ENCODE peak calls at places on chromosomes 12 and 14, in five cellular contexts. T is SK-N-SH, A is K562, B is GM12878, J is HepG2. Z is an unnamed sample.

GRCh38 chr12:57110189-57111045 is 745 bp downstream of the STAT6 start:
- DNase-seq in T (peak; percentile 15), A (peak; percentile 66), B (no peak), J (peak; percentile 77), Z (peak; percentile 61)

GRCh38 chr14:56173360-56173922 is 55.2 kb downstream of the PELI2 start:
- DNase-seq in T (no peak), A (no peak), B (no peak), J (no peak), Z (no peak)

GRCh38 chr12:40300490-40300889 is 75.7 kb downstream of the LRRK2 start:
- DNase-seq in T (no peak), A (no peak), B (no peak), J (no peak), Z (no peak)

GRCh38 chr12:97748298-97748697 is 285.7 kb downstream of the RMST start:
- DNase-seq in T (no peak), A (no peak), B (no peak), J (no peak), Z (no peak)

GRCh38 chr12:52264435-52264825 is 10.0 kb upstream of the KRT86 start:
- DNase-seq in T (no peak), A (no peak), B (no peak), J (no peak), Z (no peak)

GRCh38 chr12:52951640-52952039 is 2.7 kb downstream of the KRT18 start:
- DNase-seq in T (no peak), A (no peak), B (no peak), J (no peak), Z (no peak)

GRCh38 chr14:54347044-54347443 is 49.8 kb upstream of the CDKN3 start:
- DNase-seq in T (no peak), A (no peak), B (no peak), J (no peak), Z (no peak)

GRCh38 chr12:126342866-126343265 is 1277.6 kb downstream of the AACS start:
- DNase-seq in T (no peak), A (no peak), B (no peak), J (no peak), Z (no peak)

GRCh38 chr14:24514209-24514608 is 6.1 kb upstream of the CMA1 start:
- DNase-seq in T (no peak), A (no peak), B (no peak), J (no peak), Z (no peak)

GRCh38 chr12:42560977-42561376 is 28.6 kb downstream of the PRICKLE1 start:
- DNase-seq in T (no peak), A (no peak), B (no peak), J (no peak), Z (no peak)

GRCh38 chr12:21678959-21679358 is 21.3 kb upstream of the LDHB start:
- DNase-seq in T (no peak), A (no peak), B (no peak), J (no peak), Z (no peak)

GRCh38 chr12:118052324-118053070 is 8.5 kb downstream of the WSB2 start:
- DNase-seq in T (no peak), A (no peak), B (no peak), J (peak; percentile 99), Z (no peak)

GRCh38 chr14:60064491-60065072 is 27.1 kb upstream of the PCNX4 start:
- DNase-seq in T (peak; percentile 20), A (peak; percentile 9), B (peak; percentile 15), J (peak; percentile 9), Z (peak; percentile 10)

GRCh38 chr14:103313704-103314103 is 20.3 kb upstream of the EIF5 start:
- DNase-seq in T (no peak), A (peak; percentile 53), B (no peak), J (no peak), Z (no peak)

GRCh38 chr12:19402743-19403400 is 36.4 kb upstream of the AEBP2 start:
- DNase-seq in T (no peak), A (no peak), B (no peak), J (peak; percentile 78), Z (no peak)

GRCh38 chr12:90102957-90103652 is 394.5 kb upstream of the ATP2B1 start:
- DNase-seq in T (peak; percentile 19), A (peak; percentile 17), B (peak; percentile 24), J (peak; percentile 3), Z (peak; percentile 43)

GRCh38 chr14:95304342-95304741 is 15.4 kb downstream of the CLMN start:
- DNase-seq in T (no peak), A (no peak), B (no peak), J (no peak), Z (no peak)

GRCh38 chr14:22923746-22924145 is 4.8 kb upstream of the RBM23 start:
- DNase-seq in T (no peak), A (no peak), B (no peak), J (no peak), Z (no peak)

GRCh38 chr14:22929104-22929847 is at the start of gene PRMT5:
- DNase-seq in T (peak; percentile 91), A (peak; percentile 96), B (peak; percentile 100), J (peak; percentile 100), Z (peak; percentile 93)

GRCh38 chr14:22928237-22929103 is 706 bp downstream of the PRMT5 start:
- DNase-seq in T (no peak), A (no peak), B (no peak), J (no peak), Z (no peak)

GRCh38 chr14:22925513-22925912 is 3.7 kb downstream of the PRMT5 start:
- DNase-seq in T (no peak), A (no peak), B (no peak), J (no peak), Z (no peak)

GRCh38 chr14:22926316-22926715 is 2.9 kb downstream of the PRMT5 start:
- DNase-seq in T (no peak), A (no peak), B (no peak), J (no peak), Z (no peak)
- TF ChIP-seq FOXM1 in T (no peak), A (no peak), B (no peak), J (no peak), Z (no peak)

GRCh38 chr14:64703393-64704144 is 655 bp upstream of the PLEKHG3 start:
- DNase-seq in T (no peak), A (no peak), B (no peak), J (no peak), Z (no peak)

GRCh38 chr14:64702493-64703392 is 1.5 kb upstream of the PLEKHG3 start:
- DNase-seq in T (no peak), A (no peak), B (no peak), J (no peak), Z (no peak)

GRCh38 chr14:64704743-64705405 is 650 bp downstream of the PLEKHG3 start:
- DNase-seq in T (peak; percentile 79), A (peak; percentile 16), B (no peak), J (no peak), Z (peak; percentile 39)

GRCh38 chr14:64705406-64706118 is 1.3 kb downstream of the PLEKHG3 start:
- DNase-seq in T (peak; percentile 46), A (no peak), B (no peak), J (no peak), Z (no peak)

DNA sequence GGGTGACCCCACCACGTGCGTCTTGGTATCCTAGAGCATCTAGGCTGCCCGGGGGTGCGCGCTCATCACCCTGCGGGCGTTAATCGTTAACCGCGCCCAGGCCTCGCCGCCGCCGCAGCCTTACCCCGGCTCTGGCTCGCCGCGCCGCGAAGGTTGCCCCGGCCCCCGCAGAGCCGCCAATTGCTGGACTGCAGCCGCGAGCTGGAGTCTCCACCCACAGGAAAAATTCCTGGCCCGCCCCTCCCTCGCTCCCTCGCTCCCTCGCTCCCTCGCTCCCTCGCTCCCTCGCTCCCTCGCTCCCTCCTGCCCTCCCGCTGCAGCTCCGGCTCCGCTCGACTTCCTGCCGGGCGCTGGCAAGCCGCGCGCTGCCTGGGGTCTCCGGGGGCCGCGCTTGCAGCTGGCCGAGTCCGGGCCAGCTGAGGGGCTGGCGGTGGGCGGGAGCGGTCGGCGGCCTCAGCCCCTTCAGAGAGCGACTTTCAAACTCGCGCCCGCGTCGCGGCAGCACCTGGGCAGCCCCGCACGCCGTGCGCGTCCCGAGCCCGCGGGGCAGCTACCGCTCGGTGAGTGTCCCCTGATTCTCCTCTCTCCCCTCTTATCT is at the start of gene PLEKHG3:
- DNase-seq in T (peak; percentile 91), A (peak; percentile 17), B (no peak), J (peak; percentile 59), Z (peak; percentile 80)
- TF ChIP-seq FOXM1 in T (no peak), A (no peak), B (no peak), J (no peak), Z (no peak)

DNA sequence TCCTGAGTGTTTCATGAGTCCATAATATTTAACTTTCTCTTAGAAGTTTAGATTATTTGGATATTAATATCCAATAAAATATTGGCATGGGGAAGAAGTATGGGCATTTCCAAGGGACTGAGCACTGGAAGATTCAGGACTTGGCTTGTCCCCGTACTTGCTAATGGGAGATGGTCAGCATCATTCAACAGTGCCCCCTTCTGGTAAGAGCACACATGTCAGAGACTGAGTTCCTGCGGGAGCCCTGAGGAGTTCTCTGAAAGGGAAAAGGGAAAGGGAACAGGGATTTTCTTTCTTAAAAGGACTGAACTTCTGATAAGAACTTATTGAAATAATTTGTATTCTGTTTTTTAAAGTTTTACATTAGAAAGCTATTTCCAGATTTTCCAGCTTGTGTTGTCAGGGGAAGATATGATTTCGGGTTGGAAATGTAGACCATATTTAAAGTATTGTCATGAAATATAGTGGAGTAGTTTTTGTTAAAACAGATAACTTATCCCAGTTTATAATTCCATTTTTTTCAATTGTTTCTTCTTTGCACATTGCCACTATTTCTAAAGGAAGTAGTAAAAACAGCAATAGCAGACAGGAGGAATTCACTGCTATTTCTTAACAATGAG is 59.8 kb upstream of the C12orf71 start:
- DNase-seq in T (peak; percentile 58), A (peak; percentile 67), B (no peak), J (peak; percentile 53), Z (peak; percentile 79)
- TF ChIP-seq FOXM1 in T (no peak), A (no peak), B (no peak), J (no peak), Z (no peak)

GRCh38 chr12:2335109-2335508 is 282.3 kb downstream of the CACNA1C start:
- DNase-seq in T (no peak), A (no peak), B (no peak), J (no peak), Z (no peak)

GRCh38 chr12:2333516-2333915 is 280.7 kb downstream of the CACNA1C start:
- DNase-seq in T (no peak), A (no peak), B (no peak), J (no peak), Z (no peak)

GRCh38 chr12:2335517-2335916 is 282.7 kb downstream of the CACNA1C start:
- DNase-seq in T (no peak), A (no peak), B (no peak), J (no peak), Z (no peak)

GRCh38 chr12:2332947-2333346 is 280.2 kb downstream of the CACNA1C start:
- DNase-seq in T (no peak), A (no peak), B (no peak), J (no peak), Z (no peak)

DNA sequence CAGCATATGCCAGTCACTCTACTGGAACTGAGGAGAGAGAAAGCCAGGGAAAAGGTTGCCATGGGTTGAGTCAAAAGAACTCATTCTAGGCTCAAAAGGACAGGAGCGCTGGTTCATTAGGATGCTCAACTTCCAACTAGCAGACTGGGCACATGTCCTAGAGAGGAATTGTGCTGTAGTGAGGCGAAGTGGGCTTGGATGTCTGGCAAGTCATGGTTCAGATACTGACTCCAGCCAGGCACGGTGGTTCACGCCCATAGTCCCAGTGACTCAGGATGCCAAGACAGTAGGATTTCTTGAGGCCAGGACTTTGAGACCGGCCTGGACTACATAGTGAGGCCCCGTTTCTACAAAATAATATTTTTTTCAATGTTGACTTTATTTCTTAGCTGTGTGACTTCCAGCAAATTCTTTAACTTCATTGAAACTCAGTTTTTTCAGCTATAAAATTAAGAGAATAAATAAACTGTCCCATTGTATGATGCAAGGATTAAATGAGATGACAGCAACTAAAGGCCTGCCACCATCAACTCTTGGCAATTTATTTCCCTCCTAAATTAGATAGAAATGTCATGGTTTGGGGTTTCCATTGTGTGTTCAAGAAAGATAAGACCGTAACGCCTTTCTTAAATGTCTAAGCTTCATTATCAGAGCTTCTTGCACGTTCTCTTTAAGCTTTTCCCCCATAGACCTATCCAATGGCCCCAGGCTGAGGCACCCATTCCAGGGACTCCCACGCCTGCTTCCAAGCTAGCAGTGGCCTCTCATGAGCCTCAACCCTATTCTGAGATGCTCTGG is 281.7 kb downstream of the CACNA1C start:
- DNase-seq in T (no peak), A (peak; percentile 23), B (no peak), J (no peak), Z (no peak)
- TF ChIP-seq FOXM1 in T (no peak), A (no peak), B (no peak), J (no peak), Z (no peak)